ENCODE peak calls at places on chromosomes 3 and 15, in ten cellular contexts. A is ovary; T is CD4-positive, alpha-beta memory T cell; N is stomach; I is tibial artery; Z is colonic mucosa; J is vagina; H is spleen; O is CD8-positive, alpha-beta T cell; G is endodermal cell. C is an unnamed sample.

GRCh38 chr3:130342821-130343661 is 2.4 kb upstream of the COL6A5 start:
- DNase-seq in N (no peak), O (no peak), I (no peak), T (no peak), J (no peak), A (no peak), G (no peak), H (no peak), Z (no peak), C (no peak)

GRCh38 chr3:146421814-146422748 is 47.3 kb downstream of the PLSCR2 start:
- DNase-seq in N (no peak), Z (no peak), G (no peak), I (no peak), J (no peak), A (no peak), H (no peak), T (no peak), O (no peak), C (no peak)

GRCh38 chr3:136151219-136151618 is 44.9 kb downstream of the MSL2 start:
- DNase-seq in J (no peak), A (no peak), N (no peak), I (no peak), T (no peak), G (no peak), Z (no peak), O (no peak), H (no peak), C (no peak)

GRCh38 chr15:32855942-32856341 is 138.1 kb downstream of the GREM1 start:
- DNase-seq in N (no peak), H (no peak), A (no peak), J (no peak), Z (no peak), T (no peak), G (peak; percentile 77), I (no peak), O (no peak), C (no peak)

GRCh38 chr3:127800508-127800907 is 21.8 kb downstream of the MGLL start:
- DNase-seq in O (no peak), G (no peak), A (no peak), I (no peak), Z (no peak), J (no peak), H (peak; percentile 25), N (no peak), T (no peak), C (no peak)

GRCh38 chr15:51368751-51369450 is 27.4 kb downstream of the GLDN start:
- DNase-seq in Z (no peak), N (no peak), J (no peak), A (no peak), O (no peak), I (no peak), G (no peak), H (no peak), T (no peak), C (no peak)

GRCh38 chr3:10259036-10259435 is 10.8 kb downstream of the TATDN2 start:
- DNase-seq in H (peak; percentile 9), J (no peak), Z (no peak), N (no peak), I (no peak), T (no peak), O (no peak), A (no peak), G (no peak), C (no peak)

GRCh38 chr15:85414495-85414894 is 34.1 kb downstream of the AKAP13 start:
- DNase-seq in N (no peak), I (no peak), O (no peak), J (no peak), T (peak; percentile 27), Z (no peak), G (no peak), H (no peak), A (no peak), C (no peak)

GRCh38 chr3:21795152-21795837 is 44.3 kb upstream of the ZNF385D start:
- DNase-seq in N (no peak), J (no peak), G (no peak), A (no peak), O (no peak), H (no peak), Z (no peak), I (peak; percentile 30), T (no peak), C (peak; percentile 49)

GRCh38 chr15:52076889-52077781 is 35.4 kb downstream of the BCL2L10 start:
- DNase-seq in J (no peak), A (no peak), G (no peak), T (no peak), Z (peak; percentile 50), N (no peak), O (no peak), I (no peak), H (no peak), C (no peak)

GRCh38 chr15:89139613-89140499 is 51.6 kb downstream of the ABHD2 start:
- DNase-seq in Z (no peak), J (no peak), A (no peak), I (no peak), T (no peak), H (no peak), O (no peak), G (no peak), N (no peak), C (no peak)

GRCh38 chr15:56217341-56217740 is 26.3 kb downstream of the RFX7 start:
- DNase-seq in J (no peak), I (no peak), Z (no peak), H (no peak), T (no peak), O (no peak), N (no peak), A (no peak), G (no peak), C (no peak)

GRCh38 chr15:81111018-81111417 is 23.1 kb upstream of the CFAP161 start:
- DNase-seq in Z (no peak), T (no peak), H (no peak), N (no peak), O (no peak), J (no peak), A (no peak), G (no peak), I (no peak), C (no peak)

GRCh38 chr3:134242649-134243637 is 7.7 kb downstream of the RYK start:
- DNase-seq in Z (no peak), A (no peak), G (no peak), I (no peak), J (no peak), N (no peak), O (no peak), T (no peak), H (no peak), C (no peak)

GRCh38 chr3:192851821-192852352 is 65.8 kb downstream of the MB21D2 start:
- DNase-seq in O (no peak), T (no peak), H (no peak), G (no peak), N (peak; percentile 88), J (no peak), Z (peak; percentile 85), A (peak; percentile 25), I (peak; percentile 71), C (peak; percentile 87)

GRCh38 chr3:120894285-120894684 is 13.7 kb upstream of the STXBP5L start:
- DNase-seq in A (no peak), J (no peak), O (no peak), N (no peak), G (no peak), Z (peak; percentile 20), H (no peak), T (no peak), I (no peak), C (no peak)

DNA sequence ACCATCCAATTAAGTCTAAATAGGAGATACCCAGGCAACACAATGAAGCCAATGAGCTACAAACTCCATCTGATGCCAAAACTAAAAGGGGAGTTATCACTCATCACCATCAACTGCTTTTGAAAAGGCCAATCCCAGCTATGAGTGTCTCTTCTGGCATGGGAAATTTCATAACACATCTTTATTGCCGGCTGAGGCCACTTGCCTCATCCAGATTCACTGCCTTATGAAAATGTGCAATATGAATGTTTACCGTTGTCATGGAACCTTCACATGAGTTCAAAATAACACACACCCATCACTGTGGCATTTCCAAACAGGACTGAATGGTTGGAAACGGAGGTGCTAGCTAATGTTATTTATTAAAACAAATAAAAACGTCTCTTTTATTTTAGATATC is 144.0 kb downstream of the MAGI1 start:
- DNase-seq in J (no peak), N (no peak), T (no peak), H (no peak), A (no peak), O (no peak), G (no peak), Z (no peak), I (no peak), C (no peak)
- H3K27ac ChIP-seq in J (no peak overlapping the region), N (no peak overlapping the region), T (no peak overlapping the region), H (no peak overlapping the region), A (no peak overlapping the region), O (no peak overlapping the region), G (no peak overlapping the region), Z (no peak overlapping the region), I (peak overlapping the region; percentile 64), C (peak overlapping the region; percentile 57)

GRCh38 chr3:12959838-12960378 is 113.3 kb downstream of the IQSEC1 start:
- DNase-seq in N (no peak), I (no peak), G (no peak), H (peak; percentile 89), T (no peak), J (no peak), A (no peak), O (no peak), Z (no peak), C (peak; percentile 76)
- H3K4me1 ChIP-seq in N (peaks cover 100% of the 10 kb centered on the region), I (peaks cover 97% of the 10 kb centered on the region), G (peaks cover 1% of the 10 kb centered on the region), H (peaks cover 100% of the 10 kb centered on the region), T (peaks cover 98% of the 10 kb centered on the region), J (peaks cover 88% of the 10 kb centered on the region), A (peaks cover 61% of the 10 kb centered on the region), O (peaks cover 65% of the 10 kb centered on the region), Z (peaks cover 6% of the 10 kb centered on the region), C (peaks cover 3% of the 10 kb centered on the region)

DNA sequence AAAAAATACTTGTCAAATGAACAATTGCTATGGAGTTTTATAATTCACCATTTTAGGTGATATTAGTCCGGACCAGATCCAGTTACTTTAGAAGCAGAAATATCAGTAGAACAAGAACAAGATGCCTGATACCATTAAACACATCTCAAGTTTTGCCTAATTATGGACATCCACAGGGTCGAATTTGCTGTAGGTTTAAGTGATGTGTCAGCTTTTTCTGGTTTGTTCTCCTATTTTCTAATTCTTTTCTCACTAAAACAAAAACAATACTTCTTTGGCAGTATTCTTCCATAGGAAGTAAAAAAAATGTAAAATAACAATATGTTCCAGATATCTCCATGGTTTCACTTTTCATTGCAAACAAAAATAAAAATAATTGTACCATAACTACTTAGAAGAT is 265.7 kb downstream of the SHOX2 start:
- DNase-seq in Z (no peak), I (no peak), N (no peak), T (no peak), G (no peak), H (no peak), O (no peak), J (no peak), A (no peak), C (no peak)
- H3K27ac ChIP-seq in Z (no peak overlapping the region), I (no peak overlapping the region), N (no peak overlapping the region), T (no peak overlapping the region), G (no peak overlapping the region), H (no peak overlapping the region), O (no peak overlapping the region), J (no peak overlapping the region), A (no peak overlapping the region), C (no peak overlapping the region)

DNA sequence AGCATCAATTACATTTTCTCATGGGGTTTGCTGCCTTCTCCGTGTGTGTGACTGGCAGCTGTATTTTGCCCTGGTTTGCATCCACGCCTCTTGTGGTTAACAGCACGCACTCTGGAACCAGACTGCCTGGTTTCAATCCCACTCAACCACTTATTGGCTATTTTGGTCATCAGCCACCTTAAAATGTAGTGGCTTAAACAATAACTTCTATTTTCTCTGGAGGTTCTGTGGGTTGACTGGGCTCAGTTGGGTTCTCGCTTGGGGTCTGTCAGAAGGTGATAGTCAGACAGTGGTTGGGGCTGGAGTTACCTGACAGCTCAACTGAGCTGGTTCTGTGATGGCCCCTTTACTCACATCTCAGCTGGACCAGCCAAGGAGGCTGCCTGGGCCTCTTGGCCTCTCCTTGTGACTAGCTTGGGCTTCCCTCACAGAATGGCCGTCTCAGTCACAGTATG is 36.8 kb downstream of the EHD4 start:
- DNase-seq in N (no peak), T (no peak), J (no peak), A (no peak), G (no peak), I (no peak), O (no peak), Z (no peak), H (no peak), C (no peak)
- H3K4me1 ChIP-seq in N (peaks cover 43% of the 10 kb centered on the region), T (peaks cover 69% of the 10 kb centered on the region), J (peaks cover 74% of the 10 kb centered on the region), A (no peaks in the 10 kb centered on the region), G (peaks cover 4% of the 10 kb centered on the region), I (peaks cover 28% of the 10 kb centered on the region), O (peaks cover 55% of the 10 kb centered on the region), Z (peaks cover 10% of the 10 kb centered on the region), H (peaks cover 57% of the 10 kb centered on the region), C (peaks cover 2% of the 10 kb centered on the region)